ENCODE peak calls at places on chromosome 18, in five cellular contexts. L, F, W, C and K are unnamed samples. For H3K27me3, the result is how much of the 10 kb centered on the place peaks cover.

GRCh38 chr18:76465630-76466409 is 29.2 kb downstream of the ZNF516 start:
- ATAC-seq in L (no peak), F (no peak), W (no peak), C (no peak), K (no peak)

GRCh38 chr18:79940126-79940813 is 11.2 kb downstream of the SLC66A2 start:
- ATAC-seq in L (no peak), F (no peak), W (no peak), C (no peak), K (no peak)

GRCh38 chr18:43982582-43982981 is 698.1 kb upstream of the SETBP1 start:
- ATAC-seq in L (no peak), F (no peak), W (no peak), C (no peak), K (no peak)

GRCh38 chr18:67742525-67742924 is 226.0 kb upstream of the DSEL start:
- ATAC-seq in L (no peak), F (no peak), W (no peak), C (peak), K (no peak)

GRCh38 chr18:66752733-66753132 is 148.8 kb upstream of the CDH19 start:
- ATAC-seq in L (no peak), F (no peak), W (no peak), C (no peak), K (no peak)

GRCh38 chr18:64983497-64984238 is 767.1 kb upstream of the CDH7 start:
- ATAC-seq in L (no peak), F (no peak), W (peak), C (no peak), K (no peak)

GRCh38 chr18:32096936-32097335 is 5.3 kb downstream of the RNF138 start:
- ATAC-seq in L (no peak), F (no peak), W (no peak), C (no peak), K (no peak)

GRCh38 chr18:22063077-22063476 is 106.3 kb upstream of the GATA6 start:
- ATAC-seq in L (no peak), F (no peak), W (no peak), C (no peak), K (no peak)

GRCh38 chr18:25805323-25805722 is 285.1 kb downstream of the SS18 start:
- ATAC-seq in L (no peak), F (no peak), W (peak), C (no peak), K (peak)

GRCh38 chr18:62781893-62782292 is 66.6 kb downstream of the PHLPP1 start:
- ATAC-seq in L (no peak), F (no peak), W (no peak), C (no peak), K (peak)

GRCh38 chr18:31430072-31430471 is 17.5 kb upstream of the DSG3 start:
- ATAC-seq in L (no peak), F (no peak), W (no peak), C (no peak), K (no peak)

GRCh38 chr18:80171190-80171872 is 62.3 kb downstream of the ADNP2 start:
- ATAC-seq in L (peak), F (peak), W (no peak), C (peak), K (peak)

GRCh38 chr18:36887864-36888263 is 58.9 kb downstream of the KIAA1328 start:
- ATAC-seq in L (no peak), F (no peak), W (peak), C (no peak), K (no peak)

GRCh38 chr18:26649193-26649543 is 100.8 kb upstream of the KCTD1 start:
- ATAC-seq in L (no peak), F (no peak), W (no peak), C (no peak), K (no peak)

GRCh38 chr18:31329787-31330438 is 12.0 kb downstream of the DSG1 start:
- ATAC-seq in L (no peak), F (no peak), W (no peak), C (no peak), K (no peak)

GRCh38 chr18:36262971-36263370 is 34.5 kb upstream of the FHOD3 start:
- ATAC-seq in L (no peak), F (no peak), W (no peak), C (no peak), K (no peak)

GRCh38 chr18:28127228-28127627 is 49.7 kb downstream of the CDH2 start:
- ATAC-seq in L (no peak), F (no peak), W (no peak), C (no peak), K (no peak)

GRCh38 chr18:70415823-70416488 is 127.1 kb downstream of the SOCS6 start:
- ATAC-seq in L (no peak), F (peak), W (no peak), C (no peak), K (no peak)

GRCh38 chr18:35458271-35458670 is 39.5 kb downstream of the INO80C start:
- ATAC-seq in L (no peak), F (no peak), W (no peak), C (peak), K (no peak)

GRCh38 chr18:7452331-7452730 is 114.8 kb upstream of the PTPRM start:
- ATAC-seq in L (peak), F (peak), W (peak), C (peak), K (peak)

GRCh38 chr18:46398005-46398404 is 259.0 kb downstream of the LOXHD1 start:
- ATAC-seq in L (no peak), F (no peak), W (no peak), C (no peak), K (no peak)

GRCh38 chr18:4797286-4797685 is 342.2 kb upstream of the DLGAP1 start:
- ATAC-seq in L (no peak), F (no peak), W (no peak), C (no peak), K (no peak)

GRCh38 chr18:34661464-34662087 is 48.5 kb upstream of the DTNA start:
- ATAC-seq in L (peak), F (peak), W (no peak), C (peak), K (peak)

GRCh38 chr18:8835556-8835955 is 130.2 kb downstream of the MTCL1 start:
- ATAC-seq in L (no peak), F (no peak), W (no peak), C (no peak), K (peak)

GRCh38 chr18:76957384-76958355 is 135.3 kb downstream of the ZNF236 start:
- ATAC-seq in L (no peak), F (no peak), W (no peak), C (no peak), K (no peak)

GRCh38 chr18:3233433-3234168 is 13.8 kb upstream of the MYOM1 start:
- ATAC-seq in L (peak), F (no peak), W (no peak), C (peak), K (no peak)

DNA sequence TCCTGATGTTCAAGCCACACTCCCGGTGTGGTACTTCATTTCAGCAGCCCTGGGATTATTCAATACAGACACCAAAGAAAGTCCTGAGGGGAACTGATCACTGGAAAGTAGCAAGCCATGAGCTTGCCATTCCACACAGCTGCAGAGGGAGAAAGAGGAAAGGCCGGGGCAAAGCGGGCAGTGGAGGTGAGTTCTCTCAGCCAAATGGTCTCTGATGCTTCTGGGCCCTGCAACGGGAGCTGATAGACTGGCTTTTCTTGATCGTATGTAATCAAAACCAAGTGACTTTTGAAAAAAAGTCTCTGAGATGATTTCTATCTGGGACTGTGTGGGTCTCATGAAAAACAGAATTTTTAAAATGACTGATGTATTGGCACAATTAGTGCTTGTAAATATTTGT is 152.9 kb downstream of the ALPK2 start:
- ATAC-seq in L (no peak), F (no peak), W (no peak), C (no peak), K (no peak)
- TF ChIP-seq EP300 in L (no peak), F (no peak), W (no peak), C (no peak), K (no peak)

GRCh38 chr18:58189008-58189407 is 145.0 kb downstream of the NEDD4L start:
- ATAC-seq in L (no peak), F (no peak), W (no peak), C (no peak), K (no peak)
- TF ChIP-seq POLR2AphosphoS5 in L (no peak), F (no peak), W (no peak), C (no peak), K (no peak)

DNA sequence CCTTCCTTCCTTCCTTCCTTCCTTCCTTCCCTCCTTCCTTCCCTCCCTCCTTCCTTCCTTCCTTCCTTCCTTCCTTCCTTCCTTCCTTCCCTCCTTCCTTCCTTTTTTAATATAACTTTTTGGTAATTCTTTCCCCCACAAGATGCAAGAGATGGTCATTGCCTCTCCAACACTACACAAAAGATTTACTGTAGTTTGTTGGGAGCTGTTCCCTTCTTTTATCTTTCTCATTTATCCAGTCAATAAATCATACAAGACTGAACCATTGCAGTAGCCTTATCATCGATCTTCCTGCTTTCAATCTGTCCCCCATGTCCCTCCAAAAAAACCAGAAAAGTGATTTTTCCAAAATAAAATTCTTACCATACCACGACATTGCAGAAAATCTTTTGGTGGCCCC is 8.2 kb downstream of the APCDD1 start:
- ATAC-seq in L (no peak), F (no peak), W (no peak), C (no peak), K (no peak)
- H3K27me3 ChIP-seq in L (under half), F (under half), W (under half), C (under half), K (under half)

GRCh38 chr18:50287028-50287440 is 458 bp downstream of the CXXC1 start:
- ATAC-seq in L (peak), F (peak), W (no peak), C (no peak), K (peak)

GRCh38 chr18:50289103-50289433 is 1.6 kb upstream of the CXXC1 start:
- ATAC-seq in L (no peak), F (no peak), W (no peak), C (no peak), K (no peak)

GRCh38 chr18:50285631-50286321 is 1.7 kb downstream of the CXXC1 start:
- ATAC-seq in L (no peak), F (no peak), W (no peak), C (no peak), K (no peak)

GRCh38 chr18:50286391-50287027 is 983 bp downstream of the CXXC1 start:
- ATAC-seq in L (no peak), F (peak), W (no peak), C (no peak), K (no peak)

GRCh38 chr18:50287441-50288347 is at the start of gene CXXC1:
- ATAC-seq in L (peak), F (peak), W (peak), C (peak), K (peak)
- TF ChIP-seq EP300 in L (no peak), F (peak), W (no peak), C (no peak), K (no peak)

DNA sequence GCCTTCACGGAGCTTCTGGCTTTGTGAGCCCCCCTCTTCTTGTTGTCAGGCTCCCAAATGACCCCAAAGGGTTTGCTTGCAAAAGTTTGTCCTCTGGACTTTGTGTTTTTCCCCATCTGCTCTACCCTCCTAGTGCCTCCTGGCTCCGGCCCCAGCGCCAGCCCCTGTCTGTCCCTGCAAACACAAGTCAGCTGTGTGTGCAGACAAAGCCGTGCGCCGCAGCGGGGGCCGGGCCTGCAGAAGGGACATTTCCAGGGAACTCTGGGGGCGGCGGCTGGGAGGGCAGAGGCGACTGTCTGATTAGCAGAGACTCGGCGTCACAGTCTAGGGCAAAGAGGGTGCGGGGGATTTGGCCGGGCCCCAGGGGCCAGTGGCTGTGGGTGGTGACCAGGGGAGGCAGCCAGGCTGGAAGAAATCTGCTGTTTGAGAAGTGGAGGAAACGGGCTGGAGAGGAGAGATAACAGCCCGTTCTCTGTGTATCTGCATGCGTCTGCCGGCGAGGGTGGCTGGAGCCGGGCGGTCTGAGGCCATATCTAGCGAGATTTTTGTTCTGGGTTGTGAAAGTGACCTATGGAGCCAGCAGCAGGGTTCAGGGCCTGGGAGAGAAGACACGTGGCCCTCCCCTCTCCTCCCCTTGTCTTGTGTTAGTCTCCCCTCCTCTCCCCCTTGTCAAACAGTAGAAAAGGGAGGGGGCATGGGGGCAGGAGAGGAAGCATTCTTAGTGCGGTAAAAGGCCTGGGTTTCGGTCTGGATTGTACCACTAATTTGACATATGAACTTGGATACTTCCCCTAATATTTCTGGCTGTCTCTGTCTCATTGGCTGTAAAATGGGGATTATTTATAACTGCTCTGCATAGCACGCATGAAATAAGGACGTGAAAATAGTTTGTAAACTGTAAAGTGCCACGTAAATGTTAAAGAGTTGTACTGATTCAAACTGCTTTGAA is 169.4 kb downstream of the SMAD7 start:
- ATAC-seq in L (no peak), F (peak), W (peak), C (peak), K (peak)
- TF ChIP-seq POLR2AphosphoS5 in L (no peak), F (peak), W (peak), C (peak), K (peak)